ENCODE peak calls at places on chromosomes 16 and 17, in ten cellular contexts. H, T, E, J, N, D, V, F, C and Z are unnamed samples.

GRCh38 chr17:77581480-77581879 is 377.0 kb upstream of the TNRC6C start:
- DNase-seq in H (no peak), T (no peak), E (peak), J (no peak), N (peak), D (no peak), V (no peak), F (no peak), C (no peak), Z (no peak)

GRCh38 chr17:51590071-51590470 is 329.7 kb downstream of the UTP18 start:
- DNase-seq in H (no peak), T (no peak), E (no peak), J (peak), N (no peak), D (no peak), V (peak), F (peak), C (no peak), Z (no peak)

GRCh38 chr17:68378202-68379149 is 78.8 kb downstream of the WIPI1 start:
- DNase-seq in H (peak), T (peak), E (peak), J (no peak), N (peak), D (no peak), V (peak), F (peak), C (peak), Z (peak)

GRCh38 chr17:61786088-61786487 is 77.2 kb downstream of the BRIP1 start:
- DNase-seq in H (no peak), T (no peak), E (no peak), J (no peak), N (no peak), D (no peak), V (no peak), F (no peak), C (no peak), Z (no peak)

GRCh38 chr17:41689497-41690299 is 1.0 kb downstream of the EIF1 start:
- DNase-seq in H (no peak), T (no peak), E (no peak), J (peak), N (no peak), D (peak), V (peak), F (no peak), C (peak), Z (no peak)

GRCh38 chr16:12188674-12189249 is 212.2 kb downstream of the SNX29 start:
- DNase-seq in H (no peak), T (no peak), E (no peak), J (no peak), N (no peak), D (no peak), V (no peak), F (no peak), C (no peak), Z (no peak)

GRCh38 chr17:3695723-3696411 is at the start of gene P2RX5:
- DNase-seq in H (no peak), T (no peak), E (no peak), J (no peak), N (peak), D (peak), V (no peak), F (no peak), C (peak), Z (peak)

GRCh38 chr17:28457890-28458289 is 15.6 kb upstream of the SLC13A2 start:
- DNase-seq in H (no peak), T (no peak), E (no peak), J (no peak), N (no peak), D (no peak), V (no peak), F (no peak), C (no peak), Z (no peak)

GRCh38 chr16:75256871-75257343 is 5.5 kb upstream of the BCAR1 start:
- DNase-seq in H (no peak), T (peak), E (no peak), J (no peak), N (peak), D (no peak), V (no peak), F (no peak), C (no peak), Z (peak)

GRCh38 chr17:49459401-49459984 is 35.6 kb upstream of the NGFR start:
- DNase-seq in H (no peak), T (no peak), E (no peak), J (no peak), N (no peak), D (peak), V (no peak), F (no peak), C (peak), Z (peak)

GRCh38 chr17:68821860-68822693 is 133.1 kb downstream of the ABCA8 start:
- DNase-seq in H (no peak), T (no peak), E (no peak), J (no peak), N (no peak), D (no peak), V (no peak), F (no peak), C (no peak), Z (no peak)

GRCh38 chr16:89366561-89367537 is 123.5 kb downstream of the ANKRD11 start:
- DNase-seq in H (no peak), T (no peak), E (peak), J (no peak), N (peak), D (no peak), V (no peak), F (no peak), C (no peak), Z (peak)

GRCh38 chr16:12252616-12253015 is 276.1 kb downstream of the SNX29 start:
- DNase-seq in H (no peak), T (no peak), E (no peak), J (no peak), N (no peak), D (no peak), V (no peak), F (peak), C (no peak), Z (no peak)

GRCh38 chr16:55351936-55352335 is 27.9 kb downstream of the IRX6 start:
- DNase-seq in H (no peak), T (no peak), E (no peak), J (no peak), N (no peak), D (no peak), V (no peak), F (no peak), C (no peak), Z (no peak)

GRCh38 chr17:81976332-81977210 is 858 bp upstream of the ASPSCR1 start:
- DNase-seq in H (no peak), T (no peak), E (no peak), J (peak), N (no peak), D (peak), V (no peak), F (peak), C (peak), Z (peak)

GRCh38 chr16:23410176-23410575 is 42.8 kb downstream of the COG7 start:
- DNase-seq in H (no peak), T (no peak), E (no peak), J (no peak), N (no peak), D (no peak), V (no peak), F (peak), C (peak), Z (no peak)

GRCh38 chr16:67666032-67666537 is 465 bp downstream of the ENKD1 start:
- DNase-seq in H (no peak), T (peak), E (no peak), J (no peak), N (no peak), D (peak), V (no peak), F (no peak), C (peak), Z (peak)

GRCh38 chr16:6096931-6097665 is 999.5 kb upstream of the EEF2KMT start:
- DNase-seq in H (no peak), T (no peak), E (no peak), J (no peak), N (no peak), D (no peak), V (no peak), F (no peak), C (no peak), Z (no peak)

GRCh38 chr16:11253009-11253994 is 2.7 kb downstream of the SOCS1 start:
- DNase-seq in H (no peak), T (no peak), E (no peak), J (no peak), N (no peak), D (peak), V (no peak), F (no peak), C (no peak), Z (no peak)

GRCh38 chr16:50474138-50474537 is 74.1 kb upstream of the NKD1 start:
- DNase-seq in H (no peak), T (no peak), E (no peak), J (no peak), N (peak), D (peak), V (no peak), F (peak), C (no peak), Z (no peak)

GRCh38 chr16:67563708-67564468 is 1.6 kb downstream of the CTCF start:
- DNase-seq in H (peak), T (peak), E (no peak), J (peak), N (peak), D (peak), V (peak), F (no peak), C (peak), Z (peak)

GRCh38 chr16:78034530-78034929 is 12.2 kb downstream of the CLEC3A start:
- DNase-seq in H (no peak), T (no peak), E (no peak), J (no peak), N (no peak), D (no peak), V (no peak), F (no peak), C (no peak), Z (no peak)

GRCh38 chr17:4545217-4545951 is 9.8 kb downstream of the MYBBP1A start:
- DNase-seq in H (no peak), T (peak), E (no peak), J (no peak), N (peak), D (no peak), V (no peak), F (no peak), C (no peak), Z (peak)

GRCh38 chr16:80123189-80123588 is 417.6 kb upstream of the DYNLRB2 start:
- DNase-seq in H (no peak), T (no peak), E (no peak), J (no peak), N (no peak), D (no peak), V (no peak), F (no peak), C (no peak), Z (no peak)

GRCh38 chr17:76567634-76568432 is 17.8 kb downstream of the ST6GALNAC2 start:
- DNase-seq in H (no peak), T (no peak), E (peak), J (no peak), N (no peak), D (no peak), V (no peak), F (no peak), C (peak), Z (peak)